ENCODE peak calls at places on chromosomes 4 and X, in five cellular contexts. Y, A, B, Z and Q are unnamed samples.

GRCh38 chr4:124206779-124207605 is 505.5 kb downstream of the ANKRD50 start:
- DNase-seq in Z (no peak), Y (no peak), A (no peak), B (peak), Q (peak)

GRCh38 chr4:72846280-72847111 is 223.0 kb downstream of the COX18 start:
- DNase-seq in A (no peak), B (peak), Y (peak), Z (no peak), Q (peak)

GRCh38 chr4:164571593-164572385 is 182.1 kb upstream of the SMIM31 start:
- DNase-seq in A (peak), Y (peak), Z (no peak), B (no peak), Q (no peak)

GRCh38 chrX:24493740-24494543 is 28.9 kb downstream of the PDK3 start:
- DNase-seq in B (no peak), Z (no peak), A (no peak), Y (peak), Q (no peak)

GRCh38 chr4:108213723-108214122 is 45.0 kb upstream of the LEF1 start:
- DNase-seq in Z (no peak), B (no peak), Y (no peak), A (no peak), Q (no peak)

GRCh38 chrX:115968436-115969252 is 201.9 kb upstream of the AGTR2 start:
- DNase-seq in Z (peak), B (peak), A (peak), Y (peak), Q (peak)

GRCh38 chrX:45771114-45771513 is 570.4 kb upstream of the DIPK2B start:
- DNase-seq in A (peak), Y (no peak), B (peak), Z (no peak), Q (peak)

GRCh38 chr4:155526452-155527169 is 140.0 kb upstream of the GUCY1A1 start:
- DNase-seq in Y (no peak), Z (no peak), A (no peak), B (no peak), Q (peak)

GRCh38 chr4:83334425-83335241 is at the start of gene HPSE:
- DNase-seq in Y (peak), B (peak), Z (peak), A (peak), Q (peak)

GRCh38 chr4:149371021-149371420 is 444.6 kb downstream of the IQCM start:
- DNase-seq in B (peak), Y (peak), A (peak), Z (no peak), Q (peak)

GRCh38 chrX:121322159-121322558 is 274.7 kb downstream of the GLUD2 start:
- DNase-seq in Z (no peak), Y (no peak), B (no peak), A (no peak), Q (no peak)

GRCh38 chr4:77178560-77178959 is 21.6 kb downstream of the CCNG2 start:
- DNase-seq in Z (no peak), Y (peak), B (no peak), A (no peak), Q (no peak)

GRCh38 chrX:132199941-132200340 is 19.3 kb downstream of the RAP2C start:
- DNase-seq in B (no peak), A (no peak), Y (no peak), Z (no peak), Q (no peak)

GRCh38 chrX:23840674-23841073 is 57.7 kb downstream of the SAT1 start:
- DNase-seq in Z (no peak), A (no peak), Y (peak), B (no peak), Q (no peak)

DNA sequence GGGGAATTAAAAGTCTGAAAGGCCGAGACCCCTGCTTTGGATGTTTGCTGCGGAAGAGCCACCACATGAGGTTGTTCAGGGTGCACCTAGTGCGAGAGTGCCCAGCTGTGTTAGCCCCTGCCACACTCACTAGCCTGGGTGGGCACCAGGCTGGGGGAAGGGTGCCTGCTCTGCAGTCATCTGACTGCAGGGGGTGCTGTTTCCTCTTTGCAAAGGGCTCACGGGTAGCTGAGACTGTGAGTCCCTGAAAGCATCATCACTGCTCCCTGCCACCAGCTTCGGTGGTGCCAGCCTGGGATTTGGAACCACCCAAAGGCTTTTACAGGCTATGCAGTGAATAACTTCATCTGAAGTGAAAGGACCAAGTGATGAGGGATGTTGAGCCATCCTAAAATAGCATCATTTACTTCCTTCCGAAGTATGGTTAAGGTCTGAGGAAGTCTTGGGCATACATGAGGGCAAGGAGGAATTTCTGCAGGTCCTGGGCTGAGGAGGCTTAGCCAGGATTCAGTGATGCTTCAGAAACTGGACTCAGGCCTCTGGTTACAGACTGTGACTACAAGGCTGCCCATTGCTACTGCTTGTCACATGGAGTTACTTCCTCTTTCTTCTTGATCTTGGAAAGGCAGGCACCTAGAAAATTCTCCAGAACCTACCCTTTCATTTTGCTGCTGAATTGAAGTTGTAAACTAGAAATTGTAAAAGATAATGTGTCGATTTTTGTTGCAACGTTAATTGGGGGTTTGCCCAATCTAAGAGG is 293.2 kb upstream of the PRPS2 start:
- DNase-seq in B (peak), Z (no peak), Y (peak), A (no peak), Q (no peak)
- H3K4me3 ChIP-seq in B (no peak), Z (no peak), Y (no peak), A (no peak), Q (no peak)

DNA sequence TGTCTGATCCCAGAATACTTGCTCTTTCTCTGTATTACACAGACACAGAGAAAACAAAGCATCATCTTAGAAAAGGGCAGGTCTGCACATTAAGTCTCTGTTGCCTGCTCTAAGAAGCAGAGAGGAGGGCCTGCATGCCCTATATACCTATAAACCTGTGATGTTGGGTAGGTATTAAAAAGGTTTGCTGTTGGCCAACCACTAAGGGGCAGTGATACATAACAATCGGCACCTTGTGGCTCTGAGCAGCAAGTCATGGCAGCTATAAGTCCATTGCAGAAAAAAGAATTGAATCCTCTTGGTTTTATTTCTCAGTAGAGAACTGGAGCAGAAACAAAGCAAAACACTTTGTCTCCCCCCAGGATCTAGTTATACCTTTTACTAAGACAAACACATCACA is 1364.4 kb downstream of the STIM2 start:
- DNase-seq in Y (peak), A (no peak), Z (no peak), B (peak), Q (peak)
- TF ChIP-seq CTCF in Y (peak), A (peak), Z (no peak), B (peak), Q (peak)

GRCh38 chr4:533318-534100 is 34.5 kb downstream of the PIGG start:
- DNase-seq in Y (no peak), B (no peak), Z (no peak), A (no peak), Q (no peak)
- H3K4me3 ChIP-seq in Y (no peak), B (no peak), Z (no peak), A (no peak), Q (no peak)

GRCh38 chrX:104565791-104566687 is at the start of gene IL1RAPL2:
- DNase-seq in Y (peak), B (peak), A (no peak), Z (no peak), Q (peak)
- TF ChIP-seq CTCF in Y (peak), B (peak), A (peak), Z (no peak), Q (peak)

GRCh38 chr4:5887361-5888221 is 5.3 kb downstream of the CRMP1 start:
- DNase-seq in B (no peak), A (no peak), Y (peak), Z (no peak), Q (no peak)
- H3K4me3 ChIP-seq in B (peak), A (peak), Y (peak), Z (peak), Q (no peak)

GRCh38 chrX:148556498-148556897 is 56.1 kb downstream of the AFF2 start:
- DNase-seq in Y (no peak), Z (no peak), B (no peak), A (no peak), Q (no peak)

GRCh38 chrX:148555101-148555500 is 54.7 kb downstream of the AFF2 start:
- DNase-seq in B (no peak), Y (no peak), A (no peak), Z (no peak), Q (no peak)

GRCh38 chrX:148552775-148553174 is 52.4 kb downstream of the AFF2 start:
- DNase-seq in B (peak), A (no peak), Z (no peak), Y (peak), Q (no peak)
- TF ChIP-seq CTCF in B (no peak), A (peak), Z (no peak), Y (peak), Q (peak)

GRCh38 chr4:105714071-105714521 is 5.5 kb downstream of the GSTCD start:
- DNase-seq in A (no peak), Y (no peak), Z (no peak), B (no peak), Q (no peak)
- H3K4me3 ChIP-seq in A (no peak), Y (no peak), Z (no peak), B (no peak), Q (no peak)

GRCh38 chrX:35101901-35102300 is 159.3 kb downstream of the FAM47B start:
- DNase-seq in Y (no peak), Z (no peak), A (no peak), B (no peak), Q (no peak)

GRCh38 chrX:35098419-35098818 is 155.8 kb downstream of the FAM47B start:
- DNase-seq in Y (no peak), B (no peak), A (no peak), Z (no peak), Q (peak)
- TF ChIP-seq CTCF in Y (no peak), B (no peak), A (peak), Z (no peak), Q (no peak)

GRCh38 chr4:163344147-163345050 is 707 bp downstream of the NPY5R start:
- DNase-seq in B (no peak), Y (peak), Z (no peak), A (no peak), Q (no peak)

GRCh38 chr4:163343604-163344146 is at the start of gene NPY5R:
- DNase-seq in Z (no peak), A (no peak), B (no peak), Y (peak), Q (no peak)
- H3K4me3 ChIP-seq in Z (peak), A (peak), B (peak), Y (peak), Q (peak)